ENCODE peak calls at places on chromosomes 16 and 17, in eight cellular contexts. N is stomach, W is GM13976, G is dorsolateral prefrontal cortex, C is neural crest cell, R is heart left ventricle, D is transverse colon, K is lung. V is an unnamed sample.

GRCh38 chr17:35795007-35795870 is at the start of gene MMP28:
- DNase-seq in N (peak), W (peak), G (no peak), C (no peak), R (peak), D (peak), K (peak), V (peak)

GRCh38 chr16:55700961-55701360 is 45.2 kb downstream of the SLC6A2 start:
- DNase-seq in N (no peak), W (no peak), G (no peak), C (no peak), R (no peak), D (no peak), K (no peak), V (no peak)

GRCh38 chr16:23506606-23506994 is 3.7 kb downstream of the GGA2 start:
- DNase-seq in N (no peak), W (no peak), G (no peak), C (no peak), R (no peak), D (no peak), K (no peak), V (no peak)

GRCh38 chr17:9875441-9875840 is 29.6 kb downstream of the RCVRN start:
- DNase-seq in N (no peak), W (no peak), G (no peak), C (no peak), R (no peak), D (no peak), K (no peak), V (no peak)

GRCh38 chr17:40612510-40613244 is 34.9 kb downstream of the SMARCE1 start:
- DNase-seq in N (no peak), W (no peak), G (no peak), C (no peak), R (no peak), D (no peak), K (peak), V (peak)

GRCh38 chr16:85614338-85615013 is 1.4 kb downstream of the GSE1 start:
- DNase-seq in N (no peak), W (no peak), G (no peak), C (no peak), R (no peak), D (peak), K (no peak), V (no peak)

GRCh38 chr16:20510323-20510722 is 59.0 kb downstream of the ACSM2A start:
- DNase-seq in N (no peak), W (no peak), G (no peak), C (no peak), R (no peak), D (no peak), K (no peak), V (no peak)

GRCh38 chr16:51165043-51165442 is 14.0 kb upstream of the SALL1 start:
- DNase-seq in N (no peak), W (no peak), G (no peak), C (no peak), R (no peak), D (no peak), K (no peak), V (no peak)

GRCh38 chr17:82281502-82282238 is 8.2 kb upstream of the CSNK1D start:
- DNase-seq in N (peak), W (no peak), G (no peak), C (no peak), R (peak), D (peak), K (peak), V (peak)

GRCh38 chr17:46194393-46195216 is 1.4 kb upstream of the KANSL1 start:
- DNase-seq in N (no peak), W (peak), G (no peak), C (no peak), R (no peak), D (no peak), K (no peak), V (peak)

GRCh38 chr16:27776556-27776955 is 226.6 kb downstream of the KATNIP start:
- DNase-seq in N (no peak), W (no peak), G (no peak), C (no peak), R (no peak), D (no peak), K (no peak), V (no peak)

GRCh38 chr16:73019456-73020362 is 28.2 kb downstream of the ZFHX3 start:
- DNase-seq in N (no peak), W (no peak), G (no peak), C (no peak), R (no peak), D (no peak), K (no peak), V (no peak)

GRCh38 chr16:1378804-1379053 is 27.0 kb downstream of the GNPTG start:
- DNase-seq in N (no peak), W (no peak), G (no peak), C (no peak), R (no peak), D (no peak), K (no peak), V (no peak)

GRCh38 chr16:1380195-1380594 is 28.5 kb downstream of the GNPTG start:
- DNase-seq in N (no peak), W (no peak), G (no peak), C (no peak), R (no peak), D (no peak), K (no peak), V (no peak)

GRCh38 chr16:1379054-1379862 is 27.5 kb downstream of the GNPTG start:
- DNase-seq in N (peak), W (peak), G (peak), C (peak), R (peak), D (peak), K (peak), V (peak)

GRCh38 chr16:1378087-1378803 is 26.5 kb downstream of the GNPTG start:
- DNase-seq in N (no peak), W (no peak), G (no peak), C (no peak), R (no peak), D (no peak), K (no peak), V (no peak)

DNA sequence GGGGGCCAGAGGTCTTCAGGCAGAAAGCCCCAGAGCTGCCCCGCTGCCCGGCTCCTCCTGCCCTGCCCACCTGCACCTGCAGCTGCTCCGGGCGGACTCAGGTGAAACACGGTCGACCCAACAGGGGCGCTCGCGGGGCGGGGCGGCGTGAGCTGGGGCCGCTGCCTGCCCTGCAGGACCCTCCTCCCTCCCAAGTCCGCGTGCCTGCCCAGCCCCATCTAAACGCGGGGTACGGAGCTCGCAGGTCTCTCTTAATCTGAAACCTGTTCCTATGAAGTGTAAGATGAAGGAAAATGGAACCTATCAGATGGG is 28.1 kb downstream of the GNPTG start:
- DNase-seq in N (no peak), W (no peak), G (no peak), C (no peak), R (no peak), D (no peak), K (no peak), V (no peak)
- TF ChIP-seq CTCF in N (no peak), W (no peak), G (no peak), C (no peak), R (no peak), D (no peak), K (no peak), V (no peak)

GRCh38 chr17:21029032-21029431 is 13.8 kb downstream of the USP22 start:
- DNase-seq in N (no peak), W (peak), G (no peak), C (no peak), R (no peak), D (no peak), K (no peak), V (peak)
- TF ChIP-seq CTCF in N (no peak), W (no peak), G (no peak), C (no peak), R (no peak), D (no peak), K (no peak), V (no peak)

DNA sequence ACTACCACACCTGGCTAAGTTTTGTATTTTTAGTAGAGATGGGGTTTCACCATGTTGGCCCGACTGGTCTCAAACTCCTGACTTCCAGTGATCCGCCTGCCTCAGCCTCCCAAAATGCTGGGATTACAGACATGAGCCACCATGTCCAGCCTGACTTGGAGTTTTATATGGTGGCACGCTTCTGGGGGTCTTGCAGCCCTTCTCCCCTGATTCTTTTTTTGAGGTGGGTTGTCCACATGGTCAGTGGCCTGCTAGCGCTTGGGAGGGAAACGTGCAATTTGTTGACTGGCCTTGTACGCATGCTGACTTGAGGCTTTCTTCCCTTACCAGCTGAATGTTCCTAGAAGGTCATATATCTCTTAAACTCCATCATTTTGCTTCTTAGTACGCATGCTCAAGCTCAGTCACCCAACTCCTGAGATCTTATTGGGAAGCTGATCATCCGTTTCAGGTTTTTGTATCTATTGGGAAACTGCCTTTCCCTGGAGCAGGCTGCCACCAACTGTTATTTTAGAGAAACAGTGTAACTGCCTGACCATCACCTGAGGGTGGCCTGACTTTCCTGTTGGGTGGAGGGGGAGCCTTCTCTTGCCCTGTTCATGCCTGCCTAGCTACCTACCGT is 13.7 kb upstream of the LDHD start:
- DNase-seq in N (no peak), W (no peak), G (no peak), C (no peak), R (no peak), D (no peak), K (no peak), V (no peak)
- TF ChIP-seq CTCF in N (no peak), W (no peak), G (no peak), C (no peak), R (no peak), D (no peak), K (peak), V (no peak)

GRCh38 chr16:74771656-74772315 is 2.8 kb downstream of the FA2H start:
- DNase-seq in N (no peak), W (peak), G (no peak), C (no peak), R (no peak), D (no peak), K (no peak), V (no peak)

GRCh38 chr16:74773431-74774222 is 993 bp downstream of the FA2H start:
- DNase-seq in N (no peak), W (no peak), G (no peak), C (no peak), R (no peak), D (peak), K (no peak), V (no peak)

GRCh38 chr16:74776926-74777325 is 2.3 kb upstream of the FA2H start:
- DNase-seq in N (no peak), W (no peak), G (no peak), C (no peak), R (no peak), D (no peak), K (no peak), V (no peak)

GRCh38 chr16:74775255-74775654 is 635 bp upstream of the FA2H start:
- DNase-seq in N (no peak), W (no peak), G (no peak), C (no peak), R (no peak), D (no peak), K (no peak), V (no peak)

GRCh38 chr16:74774223-74775139 is at the start of gene FA2H:
- DNase-seq in N (peak), W (peak), G (peak), C (peak), R (peak), D (peak), K (peak), V (peak)
- TF ChIP-seq CTCF in N (peak), W (peak), G (peak), C (peak), R (no peak), D (no peak), K (no peak), V (peak)

GRCh38 chr16:84404324-84404723 is 36.0 kb downstream of the ATP2C2 start:
- DNase-seq in N (no peak), W (no peak), G (no peak), C (no peak), R (no peak), D (no peak), K (no peak), V (no peak)
- TF ChIP-seq CTCF in N (no peak), W (no peak), G (no peak), C (no peak), R (no peak), D (no peak), K (no peak), V (no peak)

GRCh38 chr17:57694051-57694450 is 51.0 kb downstream of the CCDC182 start:
- DNase-seq in N (no peak), W (no peak), G (no peak), C (no peak), R (no peak), D (no peak), K (no peak), V (no peak)
- TF ChIP-seq CTCF in N (no peak), W (no peak), G (no peak), C (no peak), R (no peak), D (no peak), K (no peak), V (no peak)

GRCh38 chr16:84423416-84423837 is 55.1 kb downstream of the ATP2C2 start:
- DNase-seq in N (no peak), W (peak), G (no peak), C (no peak), R (no peak), D (no peak), K (no peak), V (no peak)
- TF ChIP-seq CTCF in N (no peak), W (no peak), G (no peak), C (no peak), R (no peak), D (no peak), K (no peak), V (no peak)

GRCh38 chr16:10983175-10983558 is 38.8 kb downstream of the CLEC16A start:
- DNase-seq in N (peak), W (no peak), G (no peak), C (no peak), R (no peak), D (peak), K (no peak), V (peak)
- TF ChIP-seq CTCF in N (no peak), W (peak), G (no peak), C (no peak), R (no peak), D (no peak), K (no peak), V (no peak)

V was measured in activated CD8-positive, alpha-beta T cell treated with anti-CD3 and anti-CD28 coated beads for 36 hours.